ENCODE peak calls at places on chromosomes 3 and 15, in four cellular contexts. F is H1, D is HEK293T, P is NT2/D1. S is an unnamed sample.

GRCh38 chr3:160676547-160677303 is at the start of gene ARL14:
- DNase-seq in F (peak), D (no peak), P (no peak), S (peak)

GRCh38 chr3:56375654-56376053 is 92.6 kb downstream of the ERC2 start:
- DNase-seq in F (no peak), D (no peak), P (no peak), S (no peak)

GRCh38 chr3:125322166-125322565 is 53.0 kb downstream of the ZNF148 start:
- DNase-seq in F (no peak), D (peak), P (no peak), S (no peak)

GRCh38 chr15:45107941-45108630 is 5.9 kb downstream of the DUOX2 start:
- DNase-seq in F (no peak), D (no peak), P (no peak), S (no peak)

GRCh38 chr3:132284006-132284405 is 33.2 kb upstream of the ACP3 start:
- DNase-seq in F (no peak), D (no peak), P (no peak), S (no peak)

GRCh38 chr15:77028451-77029165 is 33.7 kb downstream of the PSTPIP1 start:
- DNase-seq in F (no peak), D (no peak), P (no peak), S (no peak)

GRCh38 chr3:196987022-196987421 is 18.4 kb upstream of the PIGZ start:
- DNase-seq in F (no peak), D (no peak), P (no peak), S (no peak)

GRCh38 chr15:95278532-95279265 is 1047.3 kb downstream of the MCTP2 start:
- DNase-seq in F (no peak), D (no peak), P (no peak), S (no peak)

GRCh38 chr15:79282371-79283251 is at the start of gene ANKRD34C:
- DNase-seq in F (no peak), D (peak), P (no peak), S (no peak)

GRCh38 chr3:30455840-30456239 is 150.6 kb upstream of the TGFBR2 start:
- DNase-seq in F (no peak), D (no peak), P (no peak), S (no peak)

GRCh38 chr3:75048650-75049049 is 434.2 kb upstream of the CNTN3 start:
- DNase-seq in F (no peak), D (no peak), P (no peak), S (no peak)

GRCh38 chr3:150005243-150006102 is 34.8 kb upstream of the PFN2 start:
- DNase-seq in F (no peak), D (no peak), P (no peak), S (no peak)

GRCh38 chr3:178658694-178659315 is 122.6 kb downstream of the KCNMB2 start:
- DNase-seq in F (no peak), D (no peak), P (no peak), S (no peak)

GRCh38 chr3:62374375-62374876 is 1.1 kb upstream of the FEZF2 start:
- DNase-seq in F (no peak), D (no peak), P (no peak), S (no peak)

GRCh38 chr15:38588672-38589071 is 24.1 kb upstream of the RASGRP1 start:
- DNase-seq in F (no peak), D (no peak), P (no peak), S (no peak)

GRCh38 chr3:154122912-154123559 is 1.8 kb downstream of the ARHGEF26 start:
- DNase-seq in F (no peak), D (peak), P (no peak), S (peak)

GRCh38 chr15:60049948-60050347 is 45.8 kb downstream of the FOXB1 start:
- DNase-seq in F (no peak), D (no peak), P (no peak), S (no peak)

GRCh38 chr3:61250784-61251173 is 473 bp downstream of the FHIT start:
- DNase-seq in F (no peak), D (peak), P (no peak), S (peak)

GRCh38 chr15:70856884-70857546 is 3.1 kb upstream of the LARP6 start:
- DNase-seq in F (no peak), D (no peak), P (no peak), S (no peak)

GRCh38 chr3:147030274-147030673 is 376.1 kb downstream of the ZIC4 start:
- DNase-seq in F (no peak), D (no peak), P (no peak), S (no peak)

GRCh38 chr3:136994772-136995516 is 37.2 kb downstream of the IL20RB start:
- DNase-seq in F (no peak), D (no peak), P (no peak), S (no peak)

GRCh38 chr3:50605901-50606326 is 5.7 kb downstream of the CISH start:
- DNase-seq in F (no peak), D (no peak), P (no peak), S (no peak)

GRCh38 chr3:4514321-4514720 is 21.2 kb downstream of the ITPR1 start:
- DNase-seq in F (no peak), D (no peak), P (no peak), S (no peak)

GRCh38 chr15:38695249-38696119 is 130.9 kb upstream of the RASGRP1 start:
- DNase-seq in F (no peak), D (no peak), P (no peak), S (no peak)

GRCh38 chr3:143763568-143764162 is 84.6 kb downstream of the SLC9A9 start:
- DNase-seq in F (no peak), D (no peak), P (no peak), S (no peak)

GRCh38 chr3:175308105-175308504 is 449.0 kb downstream of the NAALADL2 start:
- DNase-seq in F (no peak), D (no peak), P (no peak), S (no peak)

GRCh38 chr3:185253645-185254410 is at the start of gene EHHADH:
- DNase-seq in F (no peak), D (peak), P (no peak), S (peak)

GRCh38 chr3:130741946-130742610 is 4.6 kb downstream of the PIK3R4 start:
- DNase-seq in F (no peak), D (no peak), P (no peak), S (no peak)

GRCh38 chr3:50607271-50608091 is 4.1 kb downstream of the CISH start:
- DNase-seq in F (no peak), D (no peak), P (no peak), S (no peak)

GRCh38 chr3:146326875-146327543 is 76.1 kb upstream of the PLSCR4 start:
- DNase-seq in F (no peak), D (peak), P (peak), S (peak)

GRCh38 chr3:172289583-172289982 is 158.7 kb downstream of the GHSR start:
- DNase-seq in F (no peak), D (peak), P (no peak), S (no peak)

GRCh38 chr3:100033814-100034490 is 80.3 kb downstream of the FILIP1L start:
- DNase-seq in F (no peak), D (no peak), P (no peak), S (peak)

GRCh38 chr3:25652921-25653320 is 11.8 kb downstream of the TOP2B start:
- DNase-seq in F (no peak), D (no peak), P (no peak), S (no peak)

GRCh38 chr3:175702956-175703355 is 843.8 kb downstream of the NAALADL2 start:
- DNase-seq in F (no peak), D (no peak), P (no peak), S (no peak)

GRCh38 chr3:194126790-194127189 is 9.2 kb upstream of the HES1 start:
- DNase-seq in F (no peak), D (no peak), P (no peak), S (no peak)

GRCh38 chr3:148723591-148723990 is 25.9 kb downstream of the AGTR1 start:
- DNase-seq in F (no peak), D (no peak), P (no peak), S (peak)

GRCh38 chr15:100783296-100783695 is 96.3 kb upstream of the ALDH1A3 start:
- DNase-seq in F (no peak), D (no peak), P (no peak), S (no peak)

DNA sequence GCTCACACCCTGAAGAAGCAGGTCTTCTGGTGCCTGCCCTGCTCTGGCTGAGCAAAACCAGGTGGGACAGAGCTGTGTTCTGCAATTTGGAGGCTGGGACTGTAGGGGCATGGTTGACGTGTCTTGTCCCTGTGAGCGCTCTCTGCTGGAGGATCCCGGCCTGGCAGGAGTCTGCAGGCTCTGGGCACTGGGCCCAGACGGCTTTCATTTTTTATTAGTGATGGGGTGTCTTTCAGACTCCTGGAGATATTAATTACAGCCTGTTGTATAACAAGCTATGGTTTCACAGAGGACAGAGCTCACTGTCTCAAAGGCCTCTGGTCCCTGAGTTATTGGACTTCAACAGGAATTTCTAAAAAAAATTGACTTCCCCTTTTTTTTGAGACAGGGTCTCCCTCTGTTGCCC is 29.5 kb upstream of the ZNF710 start:
- DNase-seq in F (peak), D (peak), P (peak), S (peak)
- TF ChIP-seq SUZ12 in F (no peak), D (no peak), P (no peak), S (no peak)

GRCh38 chr3:192409203-192409837 is 318.0 kb downstream of the FGF12 start:
- DNase-seq in F (no peak), D (peak), P (peak), S (no peak)

GRCh38 chr3:192408721-192409151 is 318.6 kb downstream of the FGF12 start:
- DNase-seq in F (no peak), D (peak), P (no peak), S (no peak)

GRCh38 chr3:192410684-192410960 is 316.7 kb downstream of the FGF12 start:
- DNase-seq in F (no peak), D (no peak), P (no peak), S (no peak)

GRCh38 chr3:192409838-192410683 is 317.3 kb downstream of the FGF12 start:
- DNase-seq in F (no peak), D (peak), P (peak), S (no peak)

DNA sequence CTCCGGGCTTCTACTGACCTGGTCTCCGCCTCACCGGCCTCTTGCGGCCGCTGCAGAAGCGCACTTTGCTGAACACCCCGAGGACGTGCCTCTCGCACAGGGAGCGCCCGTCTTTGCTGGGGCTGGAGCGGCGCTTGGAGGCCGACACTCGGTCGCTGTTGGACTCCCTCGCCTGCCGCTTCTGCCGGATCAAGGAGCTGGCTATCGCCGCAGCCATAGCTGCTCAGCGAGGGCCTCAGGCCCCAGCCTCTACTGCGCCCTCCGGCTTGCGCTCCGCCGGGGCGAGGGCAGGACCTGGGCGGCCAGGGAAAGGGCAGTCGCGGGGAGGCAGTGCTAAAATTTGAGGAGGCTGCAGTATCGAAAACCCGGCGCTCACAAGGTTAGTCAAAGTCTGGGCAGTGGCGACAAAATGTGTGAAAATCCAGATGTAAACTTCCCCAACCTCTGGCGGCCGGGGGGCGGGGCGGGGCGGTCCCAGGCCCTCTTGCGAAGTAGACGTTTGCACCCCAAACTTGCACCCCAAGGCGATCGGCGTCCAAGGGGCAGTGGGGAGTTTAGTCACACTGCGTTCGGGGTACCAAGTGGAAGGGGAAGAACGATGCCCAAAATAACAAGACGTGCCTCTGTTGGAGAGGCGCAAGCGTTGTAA is 319.2 kb downstream of the FGF12 start:
- DNase-seq in F (no peak), D (no peak), P (no peak), S (no peak)
- TF ChIP-seq SUZ12 in F (peak), D (no peak), P (no peak), S (no peak)

DNA sequence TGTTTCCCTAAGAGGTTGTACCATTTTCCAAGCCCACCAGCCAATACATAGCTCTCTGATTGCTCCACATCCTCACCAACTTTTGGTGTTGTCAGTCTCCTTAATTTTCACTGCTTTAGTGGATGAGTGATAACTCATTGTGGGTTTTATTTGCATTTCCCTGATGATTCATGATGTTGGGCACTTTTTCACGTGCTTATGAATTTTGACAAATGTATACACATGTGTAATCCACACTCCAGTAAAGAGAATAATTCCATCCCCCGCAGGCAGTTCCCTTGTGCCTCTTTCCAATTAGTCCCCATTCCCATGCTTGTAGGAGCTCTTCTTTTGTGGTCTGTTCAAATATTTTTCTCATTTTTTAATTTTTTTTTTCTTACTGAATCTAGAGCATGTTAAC is 52.4 kb downstream of the ANP32A start:
- DNase-seq in F (no peak), D (no peak), P (no peak), S (no peak)
- TF ChIP-seq SUZ12 in F (no peak), D (no peak), P (no peak), S (no peak)

DNA sequence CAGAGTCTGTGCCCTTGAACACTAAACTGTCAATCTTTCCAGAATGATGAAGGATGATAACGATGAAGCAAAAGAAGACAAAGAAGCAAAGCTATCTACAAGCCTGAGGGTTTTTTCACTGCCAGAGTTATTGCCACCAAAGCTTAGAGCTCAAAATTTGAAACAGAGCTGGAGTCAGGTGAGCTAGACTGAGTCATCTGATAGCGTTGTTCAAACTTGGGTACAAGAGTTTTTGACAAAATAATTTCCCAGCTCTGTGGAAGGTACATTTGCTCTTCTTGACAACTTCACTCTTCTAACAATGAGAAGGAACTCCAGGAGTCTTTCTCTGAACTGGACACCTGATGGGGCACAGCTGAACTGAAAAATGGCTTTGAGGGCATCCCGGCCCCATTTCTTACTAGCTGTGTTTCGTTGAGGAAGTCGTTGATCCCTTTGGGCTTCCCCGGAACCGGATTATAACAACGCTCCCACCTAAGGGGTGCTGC is 714 bp downstream of the MCCC1 start:
- DNase-seq in F (no peak), D (no peak), P (no peak), S (no peak)
- TF ChIP-seq SUZ12 in F (no peak), D (no peak), P (no peak), S (no peak)

DNA sequence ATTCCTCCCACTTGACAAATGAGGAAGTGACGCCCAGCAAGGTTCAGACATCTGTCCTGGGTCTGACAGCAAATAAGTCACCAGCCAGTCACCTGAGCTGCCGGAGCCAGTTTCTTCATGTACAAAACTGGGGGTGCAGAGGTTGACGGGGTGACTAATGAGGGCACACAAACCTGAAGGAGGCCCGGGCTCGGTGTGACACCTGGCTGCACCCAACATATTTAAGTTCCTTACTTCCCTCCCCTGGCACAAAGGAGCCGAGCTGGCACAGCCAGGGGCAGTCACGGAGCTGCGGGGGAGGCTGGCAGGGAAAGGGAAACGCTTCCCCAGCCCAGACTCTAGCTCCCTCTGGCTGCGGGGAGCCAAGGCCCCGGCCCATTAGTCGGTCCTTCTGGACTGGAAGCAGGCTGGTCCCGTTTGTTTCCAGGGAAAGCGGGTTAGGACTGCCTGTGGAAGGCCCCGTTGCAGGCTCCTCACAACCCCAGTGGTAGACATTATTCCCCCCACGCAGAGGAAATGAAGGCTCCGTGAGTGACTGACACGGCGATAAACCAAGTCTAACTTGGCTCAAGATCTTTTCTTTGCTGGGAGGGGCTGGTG is 2.3 kb downstream of the FBXL22 start:
- DNase-seq in F (no peak), D (no peak), P (no peak), S (peak)
- TF ChIP-seq SUZ12 in F (no peak), D (no peak), P (no peak), S (no peak)

GRCh38 chr15:88484781-88485246 is 17.3 kb downstream of the MRPS11 start:
- DNase-seq in F (no peak), D (no peak), P (peak), S (no peak)
- TF ChIP-seq SUZ12 in F (no peak), D (no peak), P (no peak), S (no peak)

GRCh38 chr3:44077267-44077666 is 164.4 kb upstream of the TOPAZ1 start:
- DNase-seq in F (no peak), D (no peak), P (no peak), S (no peak)
- TF ChIP-seq SUZ12 in F (no peak), D (no peak), P (no peak), S (no peak)